ENCODE peak calls at places on chromosomes 5 and 9, in eight cellular contexts. O is CD8-positive, alpha-beta T cell; M is A673; D is breast epithelium; J is RWPE2; V is body of pancreas; N is activated B cell treated with CpG ODN at 0.5 μM for 24 hours; Z is Peyer's patch. L is an unnamed sample.

GRCh38 chr5:148697177-148697820 is 43.0 kb upstream of the HTR4 start:
- DNase-seq in O (no peak), M (no peak), D (no peak), J (no peak), V (no peak), N (no peak), Z (no peak), L (no peak)

GRCh38 chr5:122263352-122264030 is 48.5 kb upstream of the SNCAIP start:
- DNase-seq in O (no peak), M (peak; percentile 4), D (no peak), J (no peak), V (no peak), N (no peak), Z (no peak), L (no peak)

GRCh38 chr9:7094052-7094451 is 336.3 kb downstream of the KDM4C start:
- DNase-seq in O (no peak), M (no peak), D (no peak), J (no peak), V (no peak), N (no peak), Z (no peak), L (no peak)

GRCh38 chr9:101299901-101300300 is 84.9 kb downstream of the BAAT start:
- DNase-seq in O (no peak), M (no peak), D (no peak), J (no peak), V (no peak), N (no peak), Z (no peak), L (no peak)

GRCh38 chr5:51960617-51961115 is 577.4 kb downstream of the ISL1 start:
- DNase-seq in O (no peak), M (peak; percentile 51), D (no peak), J (no peak), V (no peak), N (no peak), Z (no peak), L (no peak)

GRCh38 chr9:134643306-134643705 is 1.7 kb downstream of the COL5A1 start:
- DNase-seq in O (no peak), M (no peak), D (no peak), J (no peak), V (no peak), N (no peak), Z (no peak), L (no peak)

GRCh38 chr5:179307006-179307800 is 38.1 kb downstream of the ADAMTS2 start:
- DNase-seq in O (no peak), M (no peak), D (no peak), J (peak; percentile 47), V (no peak), N (no peak), Z (no peak), L (no peak)

GRCh38 chr5:161314033-161314432 is 232.5 kb downstream of the GABRB2 start:
- DNase-seq in O (no peak), M (no peak), D (no peak), J (no peak), V (no peak), N (no peak), Z (no peak), L (no peak)

GRCh38 chr5:96582343-96582742 is 79.8 kb upstream of the CAST start:
- DNase-seq in O (no peak), M (peak; percentile 97), D (no peak), J (no peak), V (no peak), N (no peak), Z (no peak), L (no peak)

GRCh38 chr5:176564002-176564401 is 14.9 kb downstream of the CDHR2 start:
- DNase-seq in O (no peak), M (no peak), D (no peak), J (no peak), V (no peak), N (no peak), Z (no peak), L (no peak)

GRCh38 chr5:129541648-129542251 is 81.7 kb downstream of the ADAMTS19 start:
- DNase-seq in O (no peak), M (peak; percentile 57), D (no peak), J (no peak), V (no peak), N (no peak), Z (no peak), L (no peak)

GRCh38 chr9:7266911-7267555 is 509.3 kb downstream of the KDM4C start:
- DNase-seq in O (no peak), M (no peak), D (no peak), J (no peak), V (no peak), N (no peak), Z (no peak), L (no peak)

GRCh38 chr9:96189995-96190394 is 112.0 kb downstream of the HSD17B3 start:
- DNase-seq in O (no peak), M (no peak), D (no peak), J (no peak), V (no peak), N (no peak), Z (no peak), L (no peak)

GRCh38 chr5:91384671-91385430 is 1.7 kb upstream of the ARRDC3 start:
- DNase-seq in O (peak; percentile 45), M (peak; percentile 96), D (peak; percentile 38), J (no peak), V (peak; percentile 53), N (no peak), Z (peak; percentile 57), L (no peak)

GRCh38 chr5:122907238-122907637 is 61.8 kb downstream of the SNX24 start:
- DNase-seq in O (no peak), M (peak; percentile 7), D (no peak), J (no peak), V (no peak), N (no peak), Z (no peak), L (no peak)

GRCh38 chr9:1709347-1709746 is 305.8 kb upstream of the SMARCA2 start:
- DNase-seq in O (no peak), M (peak; percentile 33), D (no peak), J (no peak), V (no peak), N (no peak), Z (no peak), L (no peak)
- TF ChIP-seq CTCF in O (no peak), M (peak; percentile 61), D (no peak), J (peak; percentile 41), V (no peak), N (no peak), Z (peak; percentile 21), L (peak; percentile 44)

DNA sequence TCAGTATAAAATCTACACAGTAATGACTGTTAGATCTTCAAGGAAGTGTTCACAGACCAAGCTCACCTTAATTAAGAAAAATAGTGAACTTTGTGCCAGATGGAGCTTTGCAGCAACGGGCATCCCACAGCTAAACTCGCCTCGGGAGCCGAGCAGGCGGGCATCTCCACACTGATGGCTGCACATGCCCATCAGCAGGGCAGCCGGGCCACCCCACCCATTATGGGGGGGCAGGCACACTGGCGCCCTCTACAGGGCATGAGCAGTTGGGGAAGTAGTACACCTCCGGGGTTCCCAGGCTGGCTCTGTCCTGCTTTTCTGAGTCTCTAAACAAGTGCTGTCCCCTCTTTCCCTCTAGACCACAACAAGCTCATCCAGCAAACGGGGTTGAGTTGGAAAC is 21.6 kb downstream of the ANKS6 start:
- DNase-seq in O (no peak), M (no peak), D (no peak), J (no peak), V (no peak), N (no peak), Z (no peak), L (no peak)
- TF ChIP-seq CTCF in O (peak; percentile 53), M (peak; percentile 55), D (no peak), J (peak; percentile 15), V (peak; percentile 8), N (no peak), Z (peak; percentile 40), L (peak; percentile 47)

DNA sequence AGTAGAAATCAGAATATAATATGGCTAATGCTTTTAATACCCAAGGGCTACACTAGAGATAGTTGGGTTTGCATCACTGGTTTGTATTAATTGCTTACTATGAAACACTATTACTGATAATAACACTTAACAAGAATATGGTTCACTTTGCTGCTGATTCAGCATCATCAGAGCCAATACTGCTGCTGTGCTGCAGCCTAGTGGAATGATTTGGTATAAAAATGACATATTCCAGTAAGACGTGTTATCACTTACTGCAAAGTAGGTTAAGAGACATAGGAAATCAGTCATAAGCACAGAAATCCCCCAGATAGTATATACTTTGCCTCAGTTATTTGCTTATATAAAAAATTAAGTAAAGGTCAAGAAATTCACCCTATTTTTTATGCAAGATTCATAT is 2.8 kb downstream of the CDH10 start:
- DNase-seq in O (no peak), M (peak; percentile 74), D (no peak), J (no peak), V (no peak), N (no peak), Z (no peak), L (no peak)
- TF ChIP-seq CTCF in O (no peak), M (peak; percentile 70), D (no peak), J (peak; percentile 87), V (peak; percentile 44), N (no peak), Z (peak; percentile 35), L (peak; percentile 68)

GRCh38 chr5:73135429-73136276 is 15.3 kb downstream of the TMEM171 start:
- DNase-seq in O (no peak), M (peak; percentile 61), D (no peak), J (no peak), V (no peak), N (no peak), Z (no peak), L (no peak)
- TF ChIP-seq CTCF in O (peak; percentile 28), M (peak; percentile 53), D (no peak), J (peak; percentile 71), V (no peak), N (no peak), Z (peak; percentile 52), L (peak; percentile 41)

GRCh38 chr5:85049020-85049419 is 664.3 kb upstream of the EDIL3 start:
- DNase-seq in O (no peak), M (peak; percentile 51), D (no peak), J (no peak), V (no peak), N (no peak), Z (no peak), L (no peak)
- TF ChIP-seq CTCF in O (no peak), M (peak; percentile 52), D (no peak), J (peak; percentile 39), V (no peak), N (no peak), Z (peak; percentile 20), L (peak; percentile 63)